ENCODE peak calls at places on chromosome 21, in ten cellular contexts. F is body of pancreas; K is left ventricle myocardium inferior; V is kidney; G is esophagus squamous epithelium; X is spleen; A is A549; Q is psoas muscle; N is GM23248; T is CD8-positive, alpha-beta memory T cell. W is an unnamed sample.

GRCh38 chr21:35257413-35257812 is 208.3 kb upstream of the RUNX1 start:
- DNase-seq in F (peak; percentile 66), N (peak; percentile 89), V (peak; percentile 70), A (peak; percentile 13), K (peak; percentile 42), X (no peak), Q (peak; percentile 68), T (no peak), G (no peak), W (no peak)

GRCh38 chr21:46119565-46120271 is 21.8 kb downstream of the COL6A2 start:
- DNase-seq in Q (no peak), K (peak; percentile 11), F (no peak), G (no peak), T (no peak), V (peak; percentile 71), X (peak; percentile 50), N (no peak), A (no peak), W (no peak)

GRCh38 chr21:21230672-21231071 is 232.5 kb downstream of the NCAM2 start:
- DNase-seq in G (no peak), T (no peak), Q (no peak), V (no peak), N (peak; percentile 15), K (no peak), X (no peak), F (no peak), A (no peak), W (no peak)

GRCh38 chr21:35578831-35579470 is 481.4 kb downstream of the SETD4 start:
- DNase-seq in Q (no peak), G (no peak), K (no peak), F (no peak), N (peak; percentile 73), A (no peak), T (no peak), V (no peak), X (no peak), W (no peak)

GRCh38 chr21:18349468-18349867 is 54.1 kb downstream of the TMPRSS15 start:
- DNase-seq in X (no peak), N (no peak), V (no peak), K (no peak), A (no peak), T (no peak), G (no peak), Q (no peak), F (no peak), W (no peak)

GRCh38 chr21:35291963-35292627 is 243.0 kb upstream of the RUNX1 start:
- DNase-seq in F (no peak), G (no peak), T (no peak), X (no peak), Q (no peak), N (no peak), A (no peak), K (no peak), V (no peak), W (no peak)

GRCh38 chr21:32916088-32916487 is 109.6 kb upstream of the OLIG2 start:
- DNase-seq in V (no peak), X (no peak), G (no peak), K (no peak), N (no peak), Q (no peak), A (no peak), T (no peak), F (no peak), W (no peak)

GRCh38 chr21:32132409-32132808 is 146.4 kb downstream of the MIS18A start:
- DNase-seq in X (no peak), K (no peak), G (no peak), A (no peak), T (no peak), F (no peak), V (no peak), N (no peak), Q (no peak), W (no peak)

GRCh38 chr21:29072873-29073221 is 601 bp downstream of the CCT8 start:
- DNase-seq in T (no peak), V (no peak), G (no peak), A (no peak), N (peak; percentile 73), F (no peak), K (no peak), Q (no peak), X (no peak), W (peak; percentile 17)

DNA sequence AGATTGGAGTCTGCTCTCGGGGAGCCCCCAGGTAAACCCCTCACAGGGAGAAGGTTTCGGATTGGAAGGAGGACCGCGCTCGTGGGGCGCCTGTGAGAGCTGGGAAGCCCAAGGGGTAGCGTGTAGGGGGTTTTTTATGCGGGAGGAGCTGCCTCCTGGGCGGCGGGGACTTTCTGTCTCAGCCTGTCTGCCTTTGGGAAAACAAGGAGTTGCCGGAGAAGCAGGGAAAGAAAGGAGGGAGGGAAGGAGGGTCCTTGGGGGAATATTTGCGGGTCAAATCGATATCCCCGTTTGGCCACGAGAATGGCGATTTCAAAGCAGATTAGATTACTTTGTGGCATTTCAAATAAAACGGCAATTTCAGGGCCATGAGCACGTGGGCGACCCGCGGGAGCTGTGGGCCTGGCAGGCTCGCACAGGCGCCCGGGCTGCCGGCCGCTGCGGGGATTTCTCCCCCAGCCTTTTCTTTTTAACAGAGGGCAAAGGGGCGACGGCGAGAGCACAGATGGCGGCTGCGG is 9.7 kb downstream of the SIM2 start:
- DNase-seq in K (no peak), G (no peak), X (peak; percentile 51), T (no peak), V (no peak), F (no peak), N (no peak), Q (no peak), A (no peak), W (no peak)
- H3K4me3 ChIP-seq in K (peak overlapping the region; percentile 44), G (peak overlapping the region; percentile 78), X (peak overlapping the region; percentile 17), T (no peak overlapping the region), V (peak overlapping the region; percentile 29), F (no peak overlapping the region), N (no peak overlapping the region), Q (peak overlapping the region; percentile 35), A (no peak overlapping the region), W (no peak overlapping the region)

DNA sequence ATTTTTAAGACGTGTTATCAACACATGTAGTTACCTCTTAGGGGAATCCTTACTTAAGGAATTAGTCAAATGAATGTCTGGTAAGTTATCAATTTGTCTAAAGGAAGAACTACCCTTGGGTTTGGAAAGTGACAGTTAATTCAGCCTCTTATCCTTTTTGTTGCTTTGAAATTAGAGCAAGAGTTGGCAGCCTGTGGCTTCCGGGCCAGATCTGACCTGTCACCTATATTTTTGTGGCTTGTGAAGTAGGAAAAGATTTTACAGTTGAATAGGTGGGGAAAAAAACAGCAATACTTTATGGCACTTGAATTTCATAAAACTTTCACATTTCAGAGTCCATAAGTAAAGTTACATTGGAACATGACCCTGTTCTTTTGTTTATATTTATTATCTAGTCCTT is 5.5 kb downstream of the MRPS6 start:
- DNase-seq in N (no peak), K (no peak), V (no peak), A (no peak), F (no peak), Q (no peak), G (no peak), T (peak; percentile 39), X (no peak), W (peak; percentile 30)
- H3K4me1 ChIP-seq in N (peaks cover 36% of the 10 kb centered on the region), K (peaks cover 76% of the 10 kb centered on the region), V (peaks cover 16% of the 10 kb centered on the region), A (peaks cover 20% of the 10 kb centered on the region), F (peaks cover 55% of the 10 kb centered on the region), Q (peaks cover 61% of the 10 kb centered on the region), G (peaks cover 28% of the 10 kb centered on the region), T (peaks cover 91% of the 10 kb centered on the region), X (peaks cover 67% of the 10 kb centered on the region), W (peaks cover 18% of the 10 kb centered on the region)

GRCh38 chr21:45056505-45056904 is 17.9 kb upstream of the ADARB1 start:
- DNase-seq in G (no peak), K (no peak), T (no peak), A (no peak), Q (no peak), F (no peak), V (no peak), N (no peak), X (no peak), W (no peak)
- H3K4me3 ChIP-seq in G (peak overlapping the region; percentile 3), K (peak overlapping the region; percentile 48), T (no peak overlapping the region), A (no peak overlapping the region), Q (peak overlapping the region; percentile 18), F (no peak overlapping the region), V (no peak overlapping the region), N (peak overlapping the region; percentile 49), X (no peak overlapping the region), W (no peak overlapping the region)

GRCh38 chr21:42125571-42126544 is 54.7 kb downstream of the UMODL1 start:
- DNase-seq in G (no peak), F (peak; percentile 29), V (peak; percentile 59), X (peak; percentile 70), K (no peak), N (peak; percentile 54), Q (no peak), T (no peak), A (no peak), W (peak; percentile 10)

GRCh38 chr21:42124081-42124480 is 53.0 kb downstream of the UMODL1 start:
- DNase-seq in Q (no peak), K (no peak), V (peak; percentile 55), T (no peak), N (no peak), X (peak; percentile 66), G (no peak), A (no peak), F (no peak), W (no peak)

GRCh38 chr21:42122808-42123207 is 51.7 kb downstream of the UMODL1 start:
- DNase-seq in F (no peak), G (no peak), A (no peak), N (no peak), T (no peak), V (peak; percentile 43), X (no peak), K (no peak), Q (no peak), W (peak; percentile 33)

GRCh38 chr21:42123509-42123908 is 52.4 kb downstream of the UMODL1 start:
- DNase-seq in F (no peak), Q (no peak), T (no peak), K (no peak), A (no peak), V (peak; percentile 17), N (no peak), X (no peak), G (no peak), W (no peak)

GRCh38 chr21:42124826-42125570 is 53.9 kb downstream of the UMODL1 start:
- DNase-seq in Q (no peak), V (peak; percentile 72), T (no peak), N (no peak), K (no peak), A (no peak), G (no peak), F (no peak), X (no peak), W (no peak)
- H3K4me1 ChIP-seq in Q (no peaks in the 10 kb centered on the region), V (peaks cover 2% of the 10 kb centered on the region), T (no peaks in the 10 kb centered on the region), N (no peaks in the 10 kb centered on the region), K (no peaks in the 10 kb centered on the region), A (peaks cover 3% of the 10 kb centered on the region), G (peaks cover 26% of the 10 kb centered on the region), F (no peaks in the 10 kb centered on the region), X (peaks cover 6% of the 10 kb centered on the region), W (no peaks in the 10 kb centered on the region)

DNA sequence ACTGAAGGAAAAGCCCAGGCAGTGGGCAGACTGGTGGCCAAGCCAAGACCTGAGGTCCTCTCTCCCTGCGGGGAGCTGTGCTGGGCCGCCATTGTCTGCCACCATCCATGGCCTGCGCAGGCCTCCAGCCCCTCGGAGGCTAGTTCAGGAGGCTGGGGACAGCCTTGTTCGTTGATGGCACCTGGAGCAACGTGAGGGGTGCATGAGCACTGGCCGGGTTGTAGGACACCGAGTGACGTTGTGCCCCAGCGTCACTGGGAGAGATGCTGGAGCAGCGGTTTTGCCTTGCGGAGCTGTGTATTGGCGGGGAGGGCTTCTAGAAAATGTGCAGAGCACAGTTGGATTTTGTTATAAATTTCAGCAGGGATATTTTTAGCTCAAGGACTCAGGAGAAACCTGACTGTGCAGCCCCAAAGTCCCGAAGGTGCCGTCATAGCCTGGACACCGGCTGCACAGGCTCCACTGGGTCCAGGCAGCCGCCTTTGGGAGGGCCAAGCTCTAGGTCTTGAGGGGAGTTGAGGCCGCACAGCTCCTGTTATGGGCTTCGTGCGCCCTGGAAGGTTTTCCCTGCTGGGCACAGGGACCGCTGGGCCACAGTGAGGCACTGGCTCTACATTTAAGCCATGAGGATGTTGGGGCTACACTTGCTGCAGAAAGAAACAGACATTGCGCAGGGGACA is 48.2 kb upstream of the ADARB1 start:
- DNase-seq in F (no peak), Q (no peak), A (no peak), T (no peak), X (peak; percentile 51), K (no peak), N (no peak), G (no peak), V (no peak), W (no peak)
- H3K4me3 ChIP-seq in F (no peak overlapping the region), Q (no peak overlapping the region), A (no peak overlapping the region), T (no peak overlapping the region), X (no peak overlapping the region), K (no peak overlapping the region), N (no peak overlapping the region), G (no peak overlapping the region), V (no peak overlapping the region), W (no peak overlapping the region)

W was measured in small intestine.